ENCODE peak calls at places on chromosomes 5 and 9, in seven cellular contexts. S is K562, W is kidney, J is right atrium auricular region, M is endothelial cell, A is fibroblast of lung, Y is Calu3. N is an unnamed sample.

GRCh38 chr9:79621916-79622575 is 50.3 kb downstream of the TLE4 start:
- DNase-seq in S (no peak), W (no peak), J (no peak), M (no peak), A (peak; percentile 38), Y (no peak), N (no peak)

GRCh38 chr5:40796487-40796889 is 1.7 kb downstream of the PRKAA1 start:
- DNase-seq in S (no peak), W (no peak), J (no peak), M (no peak), A (peak; percentile 44), Y (no peak), N (no peak)

GRCh38 chr5:136079195-136079985 is 50.6 kb downstream of the TGFBI start:
- DNase-seq in S (no peak), W (no peak), J (no peak), M (peak; percentile 41), A (no peak), Y (no peak), N (no peak)

GRCh38 chr5:107687404-107687803 is 16.7 kb upstream of the EFNA5 start:
- DNase-seq in S (no peak), W (no peak), J (no peak), M (no peak), A (no peak), Y (no peak), N (no peak)

GRCh38 chr5:81971086-81971693 is 633 bp upstream of the ATG10 start:
- DNase-seq in S (peak; percentile 42), W (no peak), J (no peak), M (peak; percentile 6), A (peak; percentile 20), Y (no peak), N (peak; percentile 68)

GRCh38 chr9:12604154-12604825 is 88.9 kb upstream of the TYRP1 start:
- DNase-seq in S (no peak), W (no peak), J (no peak), M (no peak), A (peak; percentile 53), Y (peak; percentile 8), N (no peak)

GRCh38 chr5:40409600-40409999 is 270.1 kb upstream of the PTGER4 start:
- DNase-seq in S (no peak), W (no peak), J (no peak), M (no peak), A (no peak), Y (no peak), N (no peak)

GRCh38 chr5:111129938-111130337 is 37.8 kb downstream of the WDR36 start:
- DNase-seq in S (no peak), W (no peak), J (no peak), M (no peak), A (peak; percentile 46), Y (no peak), N (no peak)

GRCh38 chr5:137478043-137478442 is 21.1 kb downstream of the SPOCK1 start:
- DNase-seq in S (no peak), W (no peak), J (no peak), M (no peak), A (no peak), Y (no peak), N (no peak)

GRCh38 chr5:147452137-147452838 is 57.6 kb downstream of the DPYSL3 start:
- DNase-seq in S (no peak), W (no peak), J (no peak), M (peak; percentile 10), A (peak; percentile 43), Y (no peak), N (no peak)

GRCh38 chr5:161064800-161065199 is 212.8 kb upstream of the ATP10B start:
- DNase-seq in S (no peak), W (no peak), J (no peak), M (no peak), A (no peak), Y (no peak), N (no peak)

GRCh38 chr5:43156388-43156787 is 35.6 kb upstream of the NIM1K start:
- DNase-seq in S (no peak), W (no peak), J (no peak), M (no peak), A (peak; percentile 59), Y (no peak), N (peak; percentile 18)
- TF ChIP-seq CTCF in S (no peak), W (no peak), J (no peak), M (no peak), A (no peak), Y (no peak), N (no peak)

GRCh38 chr5:35924950-35925722 is 13.3 kb downstream of the CAPSL start:
- DNase-seq in S (peak; percentile 62), W (peak; percentile 82), J (peak; percentile 59), M (peak; percentile 72), A (peak; percentile 65), Y (peak; percentile 47), N (peak; percentile 63)
- TF ChIP-seq CTCF in S (peak; percentile 79), W (peak; percentile 73), J (peak; percentile 72), M (peak; percentile 35), A (peak; percentile 77), Y (no peak), N (peak; percentile 72)

DNA sequence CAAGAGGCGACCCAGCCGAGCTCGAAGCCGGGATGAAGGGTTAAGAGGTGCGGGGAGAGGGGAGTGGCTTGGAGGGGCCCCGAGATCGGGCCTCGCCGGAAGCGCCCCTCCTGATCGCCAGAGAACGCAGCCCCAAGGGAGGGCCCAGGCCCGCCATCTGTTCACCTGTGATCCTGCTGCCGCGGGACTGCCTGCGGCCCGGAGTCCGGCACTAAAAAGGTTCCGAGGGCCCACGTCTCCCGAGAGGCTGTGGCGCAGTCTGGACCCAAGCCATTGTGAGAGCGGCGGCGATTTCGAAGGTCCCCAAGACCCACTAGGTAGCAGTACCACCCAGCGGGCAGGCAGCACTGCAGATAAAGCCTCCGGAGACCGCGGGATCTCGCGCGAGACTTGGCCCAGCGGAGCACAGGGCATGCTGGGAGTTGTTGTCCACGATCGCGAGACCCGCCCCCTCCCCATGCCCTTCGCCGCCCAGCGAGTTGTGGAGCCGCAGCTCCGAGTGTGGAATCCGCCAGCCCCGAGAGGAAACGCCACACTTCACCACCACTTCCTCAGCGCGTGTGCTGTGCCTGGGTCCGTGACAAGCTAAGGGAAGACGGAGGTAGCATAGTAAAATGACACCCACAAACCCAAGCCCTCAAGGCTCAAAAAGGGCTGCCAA is at the start of gene KIAA1191:
- DNase-seq in S (peak; percentile 96), W (peak; percentile 98), J (peak; percentile 95), M (peak; percentile 91), A (peak; percentile 91), Y (peak; percentile 95), N (peak; percentile 91)
- TF ChIP-seq CTCF in S (no peak), W (no peak), J (peak; percentile 58), M (no peak), A (peak; percentile 36), Y (no peak), N (peak; percentile 24)

GRCh38 chr9:26946753-26947727 is at the start of gene PLAA:
- DNase-seq in S (peak; percentile 83), W (peak; percentile 96), J (peak; percentile 93), M (peak; percentile 80), A (peak; percentile 92), Y (peak; percentile 81), N (peak; percentile 91)
- TF ChIP-seq CTCF in S (no peak), W (no peak), J (peak; percentile 29), M (no peak), A (no peak), Y (no peak), N (no peak)

GRCh38 chr9:16254674-16255073 is 615.8 kb downstream of the BNC2 start:
- DNase-seq in S (no peak), W (no peak), J (no peak), M (no peak), A (no peak), Y (no peak), N (no peak)

GRCh38 chr9:16258708-16259107 is 611.8 kb downstream of the BNC2 start:
- DNase-seq in S (no peak), W (no peak), J (no peak), M (no peak), A (no peak), Y (no peak), N (peak; percentile 15)

GRCh38 chr9:16258191-16258590 is 612.3 kb downstream of the BNC2 start:
- DNase-seq in S (no peak), W (no peak), J (no peak), M (no peak), A (no peak), Y (no peak), N (no peak)

GRCh38 chr9:16255217-16255616 is 615.3 kb downstream of the BNC2 start:
- DNase-seq in S (no peak), W (no peak), J (no peak), M (no peak), A (no peak), Y (no peak), N (no peak)

DNA sequence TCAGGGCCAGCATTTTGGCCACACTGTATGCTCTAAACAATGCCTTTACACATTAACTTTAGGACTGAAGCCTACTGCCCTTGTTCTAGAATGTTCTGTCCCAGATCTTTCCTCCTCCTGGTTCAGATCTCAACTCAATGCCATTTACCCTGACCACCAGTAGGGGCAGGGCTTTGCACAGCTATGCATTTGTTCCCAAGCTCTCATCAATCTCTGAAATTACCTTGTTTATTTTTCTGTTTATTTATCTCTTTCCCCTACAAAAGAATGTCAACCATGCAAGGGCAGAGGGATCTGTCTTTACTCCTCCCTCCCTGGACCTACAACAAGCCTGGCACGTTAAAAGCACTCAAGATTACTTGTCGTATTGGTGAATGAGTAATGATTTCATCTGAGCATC is 612.9 kb downstream of the BNC2 start:
- DNase-seq in S (no peak), W (no peak), J (no peak), M (peak; percentile 18), A (no peak), Y (no peak), N (no peak)
- TF ChIP-seq CTCF in S (no peak), W (peak; percentile 49), J (peak; percentile 41), M (peak; percentile 51), A (peak; percentile 77), Y (no peak), N (no peak)

DNA sequence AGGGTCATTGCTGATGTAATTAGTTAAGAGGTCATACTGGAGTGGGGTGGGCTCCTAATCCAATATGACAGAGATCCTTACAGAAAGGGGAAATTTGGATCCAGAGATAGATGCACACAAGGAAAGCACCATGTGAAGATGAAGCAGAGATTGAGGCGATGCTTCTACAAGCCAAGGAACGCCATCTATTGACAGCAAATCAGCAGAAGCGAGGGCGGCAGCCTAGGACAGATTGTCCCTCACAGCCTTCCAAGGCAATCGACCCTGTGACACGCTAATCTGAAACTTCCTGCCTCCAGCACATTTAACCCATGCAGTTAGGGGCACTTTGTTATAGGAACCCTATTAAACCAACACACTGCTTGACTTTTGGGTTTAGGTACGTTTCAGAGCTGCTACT is 285.1 kb upstream of the DAP start:
- DNase-seq in S (peak; percentile 13), W (no peak), J (no peak), M (no peak), A (no peak), Y (no peak), N (no peak)
- TF ChIP-seq CTCF in S (peak; percentile 32), W (no peak), J (peak; percentile 47), M (no peak), A (peak; percentile 31), Y (no peak), N (peak; percentile 30)

DNA sequence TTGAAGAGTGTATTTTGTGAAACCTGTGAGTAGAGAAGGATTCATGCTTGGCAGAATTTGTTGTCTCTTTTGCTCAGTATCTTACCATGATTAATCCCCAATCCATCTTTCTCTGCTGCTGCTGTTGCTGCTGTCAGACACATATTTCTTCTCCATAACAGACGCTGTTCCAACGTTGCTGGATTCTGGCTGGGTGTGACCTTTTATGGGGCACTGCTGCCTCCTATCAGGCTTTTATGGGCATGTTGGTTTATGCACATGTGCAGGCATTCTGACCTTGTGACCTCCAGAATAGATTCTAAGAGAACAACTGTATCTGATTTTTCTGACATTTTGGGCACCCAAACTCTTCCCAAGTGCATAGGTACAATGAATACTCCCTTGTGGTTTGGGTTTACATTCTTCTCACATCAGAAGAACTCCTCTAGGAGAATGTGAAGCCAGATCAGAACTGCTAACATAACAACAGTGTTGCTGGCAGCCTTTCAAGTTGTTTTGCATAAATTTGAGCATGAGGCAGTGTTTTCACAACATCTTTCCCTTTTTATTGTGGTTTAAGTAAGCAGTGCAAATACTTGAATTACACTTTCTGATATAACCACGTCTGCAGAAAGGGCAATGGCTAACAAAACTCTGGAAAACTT is 9.2 kb upstream of the ISL1 start:
- DNase-seq in S (no peak), W (no peak), J (no peak), M (no peak), A (no peak), Y (no peak), N (no peak)
- TF ChIP-seq CTCF in S (no peak), W (no peak), J (no peak), M (no peak), A (no peak), Y (no peak), N (no peak)

N was measured in GM20000.